ENCODE peak calls at places on chromosomes 2 and 18, in four cellular contexts. W, D, K and S are unnamed samples.

GRCh38 chr18:63532471-63532870 is 9.7 kb upstream of the SERPINB12 start:
- DNase-seq in W (no peak), D (no peak), K (no peak), S (no peak)

GRCh38 chr2:199100326-199101110 is 357.2 kb downstream of the SATB2 start:
- DNase-seq in W (peak), D (no peak), K (no peak), S (no peak)

GRCh38 chr2:130393318-130393910 is 37.6 kb downstream of the PTPN18 start:
- DNase-seq in W (no peak), D (peak), K (no peak), S (no peak)

GRCh38 chr2:204655626-204656025 is 110.4 kb downstream of the PARD3B start:
- DNase-seq in W (no peak), D (no peak), K (no peak), S (no peak)

GRCh38 chr2:98479959-98480524 is 35.4 kb downstream of the INPP4A start:
- DNase-seq in W (peak), D (peak), K (peak), S (peak)

GRCh38 chr2:145751155-145751554 is 1231.2 kb upstream of the ZEB2 start:
- DNase-seq in W (no peak), D (no peak), K (no peak), S (no peak)

GRCh38 chr18:61852496-61852895 is 40.3 kb downstream of the RNF152 start:
- DNase-seq in W (peak), D (peak), K (no peak), S (peak)

GRCh38 chr2:144449028-144449406 is 70.9 kb downstream of the ZEB2 start:
- DNase-seq in W (peak), D (no peak), K (peak), S (no peak)

GRCh38 chr2:2620604-2621003 is 289.5 kb upstream of the MYT1L start:
- DNase-seq in W (no peak), D (no peak), K (no peak), S (no peak)

GRCh38 chr2:10289891-10290290 is 12.8 kb upstream of the HPCAL1 start:
- DNase-seq in W (peak), D (peak), K (no peak), S (peak)

GRCh38 chr2:70977605-70978205 is 725 bp upstream of the ANKRD53 start:
- DNase-seq in W (peak), D (peak), K (peak), S (peak)

GRCh38 chr2:127592761-127593227 is 53.2 kb upstream of the GPR17 start:
- DNase-seq in W (no peak), D (no peak), K (no peak), S (no peak)

GRCh38 chr2:9071032-9071431 is 67.5 kb upstream of the MBOAT2 start:
- DNase-seq in W (peak), D (peak), K (no peak), S (peak)

GRCh38 chr2:15730545-15731212 is 139.0 kb downstream of the DDX1 start:
- DNase-seq in W (peak), D (peak), K (peak), S (peak)

GRCh38 chr18:51425889-51426288 is 228.4 kb upstream of the MEX3C start:
- DNase-seq in W (no peak), D (no peak), K (no peak), S (no peak)

GRCh38 chr2:96832751-96833507 is 10.9 kb downstream of the ANKRD23 start:
- DNase-seq in W (no peak), D (peak), K (peak), S (no peak)

GRCh38 chr2:120766758-120767351 is 31.2 kb downstream of the GLI2 start:
- DNase-seq in W (no peak), D (no peak), K (peak), S (no peak)

GRCh38 chr2:233228414-233228813 is 23.1 kb upstream of the ATG16L1 start:
- DNase-seq in W (no peak), D (no peak), K (no peak), S (no peak)

GRCh38 chr2:239316562-239317465 is 84.0 kb downstream of the HDAC4 start:
- DNase-seq in W (peak), D (no peak), K (peak), S (no peak)

GRCh38 chr2:170525566-170525900 is 189.6 kb upstream of the SP5 start:
- DNase-seq in W (peak), D (peak), K (peak), S (peak)

GRCh38 chr2:219688560-219689445 is 61.4 kb downstream of the SLC4A3 start:
- DNase-seq in W (peak), D (peak), K (no peak), S (peak)

GRCh38 chr2:240848900-240849680 is 19.5 kb upstream of the AGXT start:
- DNase-seq in W (no peak), D (no peak), K (no peak), S (no peak)

GRCh38 chr2:205427112-205427511 is 255.2 kb upstream of the NRP2 start:
- DNase-seq in W (peak), D (peak), K (no peak), S (no peak)

GRCh38 chr2:9497017-9497416 is 22.7 kb downstream of the IAH1 start:
- DNase-seq in W (no peak), D (peak), K (no peak), S (peak)

GRCh38 chr2:33024758-33025157 is 78.0 kb downstream of the LTBP1 start:
- DNase-seq in W (no peak), D (no peak), K (no peak), S (no peak)

GRCh38 chr2:17901246-17901645 is 22.8 kb downstream of the KCNS3 start:
- DNase-seq in W (no peak), D (no peak), K (no peak), S (peak)

GRCh38 chr2:231397928-231398294 is 2.4 kb downstream of the B3GNT7 start:
- DNase-seq in W (no peak), D (no peak), K (no peak), S (no peak)

GRCh38 chr2:231395188-231396057 is at the start of gene B3GNT7:
- DNase-seq in W (no peak), D (no peak), K (no peak), S (no peak)

GRCh38 chr2:231394201-231395141 is 1.0 kb upstream of the B3GNT7 start:
- DNase-seq in W (no peak), D (no peak), K (no peak), S (no peak)

GRCh38 chr2:231397011-231397927 is 1.8 kb downstream of the B3GNT7 start:
- DNase-seq in W (no peak), D (peak), K (no peak), S (no peak)

DNA sequence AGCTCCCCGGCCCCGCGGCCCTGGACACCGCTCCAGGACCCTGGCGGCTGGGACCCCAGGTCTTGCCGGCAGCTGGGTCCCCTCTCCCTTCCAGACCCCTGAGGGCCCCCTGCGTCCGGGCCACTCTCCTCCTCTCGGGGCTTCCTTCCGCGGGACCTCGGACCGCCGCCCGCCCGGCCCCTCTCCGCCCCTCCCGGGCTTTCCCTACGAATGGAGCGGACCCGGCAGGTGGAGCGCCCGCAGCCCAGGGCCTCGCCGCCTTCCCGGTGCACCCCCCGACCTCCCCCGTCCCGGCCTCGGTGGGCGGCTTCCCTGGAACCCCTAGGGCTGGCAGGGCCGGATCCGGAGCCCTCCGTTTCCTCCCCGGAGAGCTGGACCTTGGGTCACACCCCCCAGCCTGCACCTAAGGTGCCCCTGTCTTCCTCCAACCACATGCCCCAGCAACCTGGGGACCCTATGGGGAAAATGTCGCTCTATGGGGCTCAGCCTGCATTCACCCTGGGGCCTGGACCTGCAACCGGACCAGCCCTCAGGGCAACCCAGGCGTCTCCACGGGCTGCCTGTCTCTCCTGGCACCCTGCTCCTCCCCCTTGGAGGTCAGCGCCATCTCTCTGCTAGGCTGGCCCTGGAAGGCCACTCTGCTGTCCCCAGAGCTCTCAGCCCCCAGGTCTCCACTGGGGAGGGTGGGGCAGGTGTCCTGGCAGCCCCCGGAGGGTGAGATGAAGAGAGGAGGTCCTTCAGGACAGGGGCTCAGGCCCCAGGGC is 730 bp downstream of the B3GNT7 start:
- DNase-seq in W (no peak), D (no peak), K (no peak), S (no peak)
- H3K27ac ChIP-seq in W (no peak), D (no peak), K (no peak), S (no peak)

GRCh38 chr18:36673452-36673851 is 155.3 kb downstream of the TPGS2 start:
- DNase-seq in W (no peak), D (no peak), K (no peak), S (no peak)

GRCh38 chr18:36668349-36668748 is 160.5 kb downstream of the TPGS2 start:
- DNase-seq in W (no peak), D (no peak), K (no peak), S (no peak)

GRCh38 chr18:36675076-36675475 is 153.7 kb downstream of the TPGS2 start:
- DNase-seq in W (no peak), D (no peak), K (no peak), S (no peak)

GRCh38 chr18:36676629-36677028 is 152.2 kb downstream of the TPGS2 start:
- DNase-seq in W (no peak), D (no peak), K (no peak), S (no peak)

DNA sequence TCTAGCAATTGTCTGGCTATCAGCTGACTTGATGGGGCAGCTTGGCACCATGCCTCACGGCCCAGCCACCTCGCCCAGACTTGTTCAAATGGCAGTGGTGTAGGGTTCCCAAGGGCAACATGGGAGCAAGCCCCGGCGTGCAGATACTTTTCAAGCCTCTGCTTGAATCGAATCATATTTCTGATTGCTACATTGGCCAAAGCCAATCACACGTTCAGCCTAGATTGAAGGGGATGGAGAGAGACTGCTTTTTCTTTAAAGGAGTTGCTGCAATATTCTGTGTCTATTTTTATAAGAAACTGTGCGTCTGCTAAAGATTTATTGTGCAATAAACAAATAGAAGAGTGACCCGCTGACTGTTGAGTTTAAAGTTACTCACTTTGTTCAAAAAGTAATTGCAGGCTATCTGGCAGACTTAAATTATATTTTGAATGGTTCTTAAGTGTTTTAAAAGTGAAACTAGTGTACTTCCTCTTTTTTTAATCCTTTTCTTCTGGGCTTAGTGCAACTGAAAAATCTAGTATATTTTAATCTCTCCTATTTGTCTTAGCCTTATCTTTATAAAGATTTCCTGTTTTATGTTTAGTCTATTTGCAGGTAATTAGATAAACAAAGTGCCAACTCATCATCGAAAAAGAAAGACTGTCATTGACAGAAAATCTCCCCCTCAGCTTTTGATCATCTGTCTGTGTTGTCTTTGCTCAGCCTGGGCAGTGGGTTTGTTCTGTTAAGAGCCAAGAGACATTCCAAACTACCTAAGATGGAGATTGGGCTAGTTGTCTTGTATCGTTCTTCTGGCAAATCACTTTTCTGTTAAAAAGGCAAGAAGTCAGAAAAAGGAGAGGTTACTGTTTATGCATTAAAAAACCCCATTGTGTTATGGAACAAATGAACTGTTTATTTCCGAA is 156.1 kb downstream of the TPGS2 start:
- DNase-seq in W (peak), D (no peak), K (peak), S (peak)
- H3K27ac ChIP-seq in W (peak), D (no peak), K (peak), S (peak)

GRCh38 chr2:161307676-161308075 is 549 bp upstream of the PSMD14 start:
- DNase-seq in W (no peak), D (no peak), K (no peak), S (no peak)

GRCh38 chr2:161306919-161307318 is 1.3 kb upstream of the PSMD14 start:
- DNase-seq in W (no peak), D (no peak), K (no peak), S (no peak)

GRCh38 chr2:161303535-161304050 is 4.6 kb upstream of the PSMD14 start:
- DNase-seq in W (no peak), D (no peak), K (no peak), S (no peak)

GRCh38 chr2:161312996-161313395 is 4.8 kb downstream of the PSMD14 start:
- DNase-seq in W (peak), D (no peak), K (no peak), S (peak)

DNA sequence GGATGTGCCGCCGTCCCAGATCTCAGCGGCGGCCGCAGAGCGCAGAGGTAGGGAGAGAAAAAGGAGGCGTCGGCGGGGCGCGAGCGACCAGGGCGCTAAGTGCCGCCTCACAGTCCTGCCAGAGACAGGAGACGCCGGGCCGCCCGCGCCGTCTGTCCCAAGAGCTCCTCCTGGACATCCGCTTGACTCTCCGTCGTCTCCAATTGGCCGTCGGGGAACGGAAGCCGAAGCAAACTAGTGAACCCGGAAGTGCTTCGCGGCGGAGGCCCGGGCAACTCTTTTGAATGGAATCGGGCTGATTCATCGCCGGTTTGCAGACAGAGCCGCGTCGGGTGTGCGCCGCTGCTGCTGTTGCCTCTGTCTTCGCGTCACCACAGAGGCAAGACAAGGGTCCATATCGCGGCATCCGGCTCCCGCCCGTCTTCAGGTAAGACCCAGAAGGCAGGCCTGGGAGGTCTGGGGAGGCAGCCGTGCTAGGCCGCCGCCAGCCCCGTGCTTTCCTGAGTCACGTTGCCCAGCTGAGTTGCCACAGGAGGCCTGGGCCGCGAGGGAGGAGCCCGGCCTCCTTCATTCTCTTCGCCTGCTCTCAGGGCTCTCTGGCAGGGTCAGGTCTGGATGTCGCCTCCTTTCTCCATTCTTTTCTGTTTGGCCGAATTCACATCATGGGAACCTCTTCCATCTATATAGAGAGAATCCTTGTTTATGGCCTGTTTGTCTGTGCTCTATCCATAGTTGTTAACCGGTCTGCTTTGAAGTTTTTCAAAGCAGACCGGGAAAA is at the start of gene PSMD14:
- DNase-seq in W (peak), D (peak), K (peak), S (peak)
- H3K27ac ChIP-seq in W (peak), D (peak), K (peak), S (peak)

DNA sequence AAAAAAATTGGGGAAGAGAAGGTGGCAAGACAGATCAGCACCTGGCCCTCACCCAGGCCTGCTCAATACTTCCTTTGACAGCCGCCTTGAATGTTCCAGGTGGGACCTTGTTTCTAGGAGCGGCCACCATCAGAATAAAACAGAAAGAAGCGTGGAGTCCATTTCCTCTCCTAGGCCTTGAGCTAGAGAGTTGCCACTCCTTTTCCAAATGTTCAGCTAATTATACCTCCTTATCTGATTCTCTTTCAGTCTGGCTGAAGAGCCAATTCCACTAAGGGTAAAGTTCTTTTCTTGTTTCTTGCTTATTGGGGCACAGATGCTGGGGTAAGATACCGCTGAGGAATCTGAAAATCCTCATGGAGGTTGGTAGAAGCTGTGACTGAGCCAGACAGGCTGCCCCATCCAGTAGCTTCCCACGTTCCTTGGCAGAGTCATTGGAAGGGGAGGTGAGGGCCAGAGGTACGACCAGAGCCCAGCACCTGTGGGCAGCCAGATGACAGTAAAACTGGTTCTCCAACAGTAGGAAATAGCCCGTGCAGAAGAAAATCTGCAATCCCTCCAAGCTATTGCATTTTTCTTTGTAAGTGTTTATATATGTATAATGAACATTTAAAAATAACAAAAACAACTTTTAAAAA is 51.5 kb downstream of the PLB1 start:
- DNase-seq in W (no peak), D (peak), K (no peak), S (no peak)
- H3K27ac ChIP-seq in W (no peak), D (no peak), K (no peak), S (no peak)

GRCh38 chr2:168277276-168277675 is 29.9 kb upstream of the STK39 start:
- DNase-seq in W (no peak), D (no peak), K (no peak), S (no peak)

GRCh38 chr2:168278424-168278888 is 31.1 kb upstream of the STK39 start:
- DNase-seq in W (peak), D (peak), K (no peak), S (peak)
- H3K27ac ChIP-seq in W (no peak), D (no peak), K (no peak), S (peak)